ENCODE peak calls at places on chromosomes 11 and 22, in six cellular contexts. T is left lung, N is fibroblast of the aortic adventitia, I is DND-41, A is ovary, F is lower leg skin. H is an unnamed sample.

GRCh38 chr11:59707371-59707770 is 6.3 kb downstream of the OR10V1 start:
- DNase-seq in I (no peak), F (no peak), T (no peak), A (no peak), N (no peak), H (no peak)

GRCh38 chr11:93639548-93639947 is 21.9 kb upstream of the CEP295 start:
- DNase-seq in A (no peak), N (no peak), I (no peak), F (no peak), T (no peak), H (no peak)

GRCh38 chr11:35207471-35208403 is 68.8 kb downstream of the CD44 start:
- DNase-seq in A (no peak), T (no peak), I (no peak), N (peak), F (no peak), H (no peak)

GRCh38 chr22:38139901-38140300 is 29.4 kb upstream of the BAIAP2L2 start:
- DNase-seq in N (no peak), I (no peak), F (no peak), A (no peak), T (no peak), H (no peak)

GRCh38 chr11:17846852-17847453 is 112.4 kb downstream of the KCNC1 start:
- DNase-seq in T (no peak), N (peak), I (no peak), A (no peak), F (no peak), H (no peak)

GRCh38 chr11:120667281-120667680 is 155.7 kb downstream of the GRIK4 start:
- DNase-seq in I (no peak), A (peak), F (no peak), T (no peak), N (no peak), H (peak)

GRCh38 chr11:121497176-121497995 is 44.6 kb upstream of the SORL1-AS1 start:
- DNase-seq in A (no peak), T (no peak), I (no peak), N (no peak), F (no peak), H (no peak)

GRCh38 chr22:20520093-20520511 is 12.7 kb downstream of the MED15 start:
- DNase-seq in A (no peak), N (no peak), I (no peak), F (no peak), T (no peak), H (peak)

GRCh38 chr11:98630736-98631135 is 390.0 kb upstream of the CNTN5 start:
- DNase-seq in I (no peak), F (no peak), A (no peak), T (no peak), N (no peak), H (no peak)

GRCh38 chr11:109697140-109697843 is 275.3 kb downstream of the C11orf87 start:
- DNase-seq in N (peak), I (peak), A (no peak), F (no peak), T (no peak), H (peak)

GRCh38 chr11:2203440-2204259 is 32.0 kb upstream of the TH start:
- DNase-seq in N (no peak), I (no peak), A (no peak), T (no peak), F (no peak), H (no peak)

GRCh38 chr11:12556788-12557384 is 117.3 kb upstream of the TEAD1 start:
- DNase-seq in T (peak), I (no peak), N (peak), A (peak), F (peak), H (no peak)

GRCh38 chr11:121895919-121896318 is 220.1 kb downstream of the BLID start:
- DNase-seq in F (peak), N (peak), I (no peak), A (no peak), T (no peak), H (no peak)

GRCh38 chr22:39515266-39516050 is 4.9 kb upstream of the ATF4 start:
- DNase-seq in N (no peak), T (no peak), F (no peak), A (no peak), I (no peak), H (no peak)

GRCh38 chr22:47400701-47401591 is 638.5 kb downstream of the TBC1D22A start:
- DNase-seq in T (no peak), I (no peak), N (no peak), F (no peak), A (no peak), H (no peak)

GRCh38 chr11:111173221-111173620 is 72.3 kb upstream of the POU2AF2 start:
- DNase-seq in A (no peak), T (no peak), I (no peak), F (no peak), N (peak), H (no peak)

GRCh38 chr11:120337133-120337895 is 1.1 kb downstream of the ARHGEF12 start:
- DNase-seq in N (no peak), F (peak), A (peak), I (no peak), T (peak), H (peak)

GRCh38 chr22:38871360-38872171 is 450 bp downstream of the CBX6 start:
- DNase-seq in T (no peak), I (peak), F (no peak), N (no peak), A (peak), H (peak)

GRCh38 chr11:94400075-94400838 is 962 bp downstream of the GPR83 start:
- DNase-seq in I (no peak), N (no peak), T (no peak), A (no peak), F (no peak), H (no peak)

GRCh38 chr11:64826062-64826461 is 15.7 kb upstream of the MEN1 start:
- DNase-seq in I (no peak), F (no peak), A (no peak), N (no peak), T (no peak), H (no peak)

GRCh38 chr11:35747638-35748037 is 85.1 kb downstream of the TRIM44 start:
- DNase-seq in F (no peak), A (no peak), N (no peak), T (no peak), I (no peak), H (no peak)

GRCh38 chr11:17381156-17381555 is 7.3 kb downstream of the KCNJ11 start:
- DNase-seq in I (no peak), T (no peak), N (no peak), F (no peak), A (no peak), H (no peak)

GRCh38 chr11:120696597-120696996 is 185.0 kb downstream of the GRIK4 start:
- DNase-seq in A (no peak), I (no peak), F (no peak), N (no peak), T (no peak), H (no peak)

GRCh38 chr11:13008625-13009475 is at the start of gene RASSF10:
- DNase-seq in N (no peak), F (peak), T (peak), A (no peak), I (no peak), H (peak)

GRCh38 chr11:100827934-100828661 is 141.0 kb downstream of the ARHGAP42 start:
- DNase-seq in N (peak), I (peak), A (no peak), T (no peak), F (no peak), H (peak)

GRCh38 chr11:133663586-133663985 is 131.3 kb upstream of the OPCML start:
- DNase-seq in I (no peak), N (no peak), A (no peak), T (no peak), F (no peak), H (no peak)

GRCh38 chr11:59680287-59681154 is 11.7 kb upstream of the PATL1 start:
- DNase-seq in F (peak), N (peak), I (peak), A (peak), T (peak), H (peak)

GRCh38 chr11:85874265-85874664 is 19.1 kb downstream of the CCDC83 start:
- DNase-seq in A (no peak), F (no peak), T (no peak), N (no peak), I (no peak), H (no peak)

GRCh38 chr11:84398017-84398626 is 1112.0 kb upstream of the CCDC90B start:
- DNase-seq in T (no peak), I (no peak), N (peak), F (no peak), A (no peak), H (no peak)

GRCh38 chr11:121099885-121100284 is 1.2 kb upstream of the TECTA start:
- DNase-seq in N (no peak), T (no peak), A (no peak), I (no peak), F (no peak), H (no peak)

GRCh38 chr11:337711-338110 is 17.1 kb upstream of the IFITM3 start:
- DNase-seq in A (no peak), F (no peak), N (no peak), T (no peak), I (no peak), H (no peak)

GRCh38 chr11:63846897-63847296 is 8.0 kb downstream of the MARK2 start:
- DNase-seq in A (no peak), T (no peak), N (no peak), F (no peak), I (no peak), H (no peak)

GRCh38 chr22:27723150-27723549 is 78.4 kb downstream of the MN1 start:
- DNase-seq in N (no peak), I (no peak), F (no peak), A (no peak), T (no peak), H (no peak)

GRCh38 chr22:17120711-17121234 is 387 bp downstream of the TMEM121B start:
- DNase-seq in A (no peak), N (no peak), I (peak), T (no peak), F (no peak), H (peak)

GRCh38 chr11:92838655-92839334 is 130.7 kb upstream of the MTNR1B start:
- DNase-seq in A (no peak), N (no peak), T (no peak), I (no peak), F (no peak), H (no peak)

GRCh38 chr11:1674194-1674878 is 22.7 kb upstream of the KRTAP5-6 start:
- DNase-seq in T (no peak), N (no peak), A (no peak), I (no peak), F (no peak), H (no peak)

GRCh38 chr22:46381142-46381541 is 45.6 kb downstream of the TRMU start:
- DNase-seq in T (no peak), A (no peak), N (peak), I (no peak), F (no peak), H (no peak)

GRCh38 chr11:94500181-94500580 is 6.4 kb downstream of the ANKRD49 start:
- DNase-seq in F (no peak), N (no peak), A (no peak), T (no peak), I (no peak), H (no peak)

GRCh38 chr11:72013765-72014711 is 15.3 kb downstream of the IL18BP start:
- DNase-seq in T (no peak), A (no peak), F (no peak), I (no peak), N (peak), H (no peak)

GRCh38 chr11:19938866-19939265 is 221.4 kb downstream of the DBX1 start:
- DNase-seq in A (no peak), N (no peak), T (no peak), I (no peak), F (no peak), H (no peak)
- TF ChIP-seq CTCF in A (no peak), N (no peak), T (no peak), I (no peak), F (no peak), H (no peak)

GRCh38 chr11:14642453-14642852 is 1.2 kb upstream of the PDE3B start:
- DNase-seq in A (no peak), N (no peak), F (no peak), T (no peak), I (no peak), H (no peak)

GRCh38 chr11:14642873-14643696 is 519 bp upstream of the PDE3B start:
- DNase-seq in F (no peak), I (no peak), A (no peak), T (no peak), N (no peak), H (peak)

GRCh38 chr11:14645247-14645912 is 1.8 kb downstream of the PDE3B start:
- DNase-seq in T (no peak), N (peak), F (no peak), A (no peak), I (no peak), H (no peak)

GRCh38 chr11:14644396-14645246 is 1.0 kb downstream of the PDE3B start:
- DNase-seq in F (no peak), N (peak), A (no peak), I (peak), T (peak), H (peak)

GRCh38 chr11:14643697-14644395 is at the start of gene PDE3B:
- DNase-seq in A (peak), N (peak), I (peak), F (peak), T (peak), H (peak)
- TF ChIP-seq CTCF in A (no peak), N (no peak), I (peak), F (no peak), T (no peak), H (no peak)

GRCh38 chr11:126132319-126132718 is 69.7 kb upstream of the CDON start:
- DNase-seq in A (no peak), I (no peak), N (peak), T (peak), F (peak), H (no peak)
- TF ChIP-seq CTCF in A (no peak), I (no peak), N (peak), T (no peak), F (no peak), H (no peak)

DNA sequence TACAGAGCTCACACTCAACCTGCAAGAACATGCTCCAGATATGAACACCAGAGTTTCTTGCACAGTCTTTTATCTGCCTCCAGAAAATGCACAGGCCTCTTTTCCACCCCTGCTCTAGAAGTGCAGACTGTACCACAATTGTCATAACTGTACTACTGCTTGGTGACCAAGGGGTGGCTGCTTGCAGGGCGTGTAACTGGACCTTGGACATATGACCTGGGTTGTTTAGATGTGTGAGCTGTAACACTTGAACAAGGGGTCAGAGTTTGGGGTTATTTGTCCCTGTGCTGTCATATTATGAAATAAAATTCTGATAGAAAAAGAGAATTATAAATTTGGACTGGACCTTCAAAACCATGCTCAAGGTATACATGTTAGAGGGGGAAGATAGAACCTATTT is 1185.5 kb downstream of the FAM181B start:
- DNase-seq in T (no peak), I (no peak), N (no peak), A (no peak), F (no peak), H (no peak)
- TF ChIP-seq CTCF in T (no peak), I (no peak), N (no peak), A (no peak), F (no peak), H (no peak)

DNA sequence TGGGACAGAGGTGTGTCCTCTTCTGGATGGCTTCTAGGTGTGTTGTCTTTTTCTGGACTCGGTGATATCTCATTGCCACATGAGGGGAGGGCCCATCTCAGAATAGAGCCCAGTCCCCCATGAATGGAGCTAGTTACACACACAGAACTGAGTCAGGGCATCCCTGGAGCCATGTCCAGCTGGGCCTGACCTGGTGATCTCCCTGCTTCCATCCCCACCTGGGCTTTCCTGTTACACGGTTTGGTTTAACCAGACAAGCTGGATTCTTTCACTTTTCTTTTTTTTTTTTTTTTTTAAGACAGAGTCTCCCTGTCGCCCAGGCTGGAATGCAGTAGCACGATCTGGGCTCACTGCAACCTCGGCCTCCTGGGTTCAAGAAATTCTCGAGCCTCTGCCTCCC is 6.1 kb upstream of the A4GALT start:
- DNase-seq in N (no peak), F (no peak), I (no peak), A (no peak), T (no peak), H (no peak)
- TF ChIP-seq CTCF in N (no peak), F (no peak), I (no peak), A (no peak), T (no peak), H (no peak)

GRCh38 chr22:26391623-26392022 is 37.4 kb upstream of the ASPHD2 start:
- DNase-seq in N (no peak), A (no peak), T (no peak), I (no peak), F (no peak), H (no peak)

GRCh38 chr22:26389125-26389524 is 39.9 kb upstream of the ASPHD2 start:
- DNase-seq in A (no peak), I (no peak), T (no peak), N (no peak), F (no peak), H (no peak)

GRCh38 chr22:26394787-26395186 is 34.3 kb upstream of the ASPHD2 start:
- DNase-seq in F (no peak), N (no peak), I (no peak), A (no peak), T (no peak), H (no peak)

GRCh38 chr22:26395926-26396325 is 33.1 kb upstream of the ASPHD2 start:
- DNase-seq in A (no peak), F (no peak), N (no peak), T (no peak), I (no peak), H (no peak)

GRCh38 chr22:26393929-26394328 is 35.1 kb upstream of the ASPHD2 start:
- DNase-seq in N (no peak), A (no peak), T (no peak), I (no peak), F (no peak), H (no peak)
- TF ChIP-seq CTCF in N (peak), A (no peak), T (no peak), I (peak), F (no peak), H (peak)

GRCh38 chr11:78541537-78541936 is 33.1 kb downstream of the NARS2 start:
- DNase-seq in F (no peak), N (no peak), I (no peak), T (no peak), A (no peak), H (no peak)
- TF ChIP-seq CTCF in F (no peak), N (no peak), I (no peak), T (no peak), A (no peak), H (no peak)

GRCh38 chr22:36775589-36775965 is 342 bp downstream of the IFT27 start:
- DNase-seq in I (peak), A (peak), F (no peak), T (peak), N (peak), H (peak)

GRCh38 chr22:36772451-36772850 is 3.5 kb downstream of the IFT27 start:
- DNase-seq in N (no peak), T (no peak), F (no peak), A (no peak), I (no peak), H (no peak)

GRCh38 chr22:36775966-36776669 is at the start of gene IFT27:
- DNase-seq in I (peak), N (peak), F (peak), A (peak), T (peak), H (peak)

GRCh38 chr22:36771376-36772063 is 4.4 kb downstream of the IFT27 start:
- DNase-seq in I (no peak), F (no peak), A (no peak), T (peak), N (no peak), H (no peak)

DNA sequence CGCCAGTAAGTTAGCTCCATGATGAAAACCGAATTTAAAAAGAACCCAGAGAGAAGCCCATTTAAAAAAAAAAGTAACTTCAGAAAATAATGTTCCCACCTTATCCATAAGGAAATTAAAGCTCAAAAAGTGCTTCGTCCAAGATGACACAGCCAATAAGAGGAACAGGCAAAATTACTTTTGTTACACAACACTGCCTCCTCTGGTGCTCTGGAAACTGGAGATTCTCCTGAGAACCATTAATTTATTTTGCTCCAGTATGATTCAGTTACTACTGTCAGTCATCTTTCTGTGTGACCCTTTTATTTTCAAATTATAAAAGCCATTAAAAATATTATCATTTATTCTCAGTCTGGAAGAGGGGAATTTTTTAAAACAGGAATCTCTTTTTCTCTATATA is 2.0 kb downstream of the IFT27 start:
- DNase-seq in N (peak), T (no peak), I (peak), A (no peak), F (no peak), H (no peak)
- TF ChIP-seq CTCF in N (peak), T (no peak), I (peak), A (no peak), F (no peak), H (peak)

DNA sequence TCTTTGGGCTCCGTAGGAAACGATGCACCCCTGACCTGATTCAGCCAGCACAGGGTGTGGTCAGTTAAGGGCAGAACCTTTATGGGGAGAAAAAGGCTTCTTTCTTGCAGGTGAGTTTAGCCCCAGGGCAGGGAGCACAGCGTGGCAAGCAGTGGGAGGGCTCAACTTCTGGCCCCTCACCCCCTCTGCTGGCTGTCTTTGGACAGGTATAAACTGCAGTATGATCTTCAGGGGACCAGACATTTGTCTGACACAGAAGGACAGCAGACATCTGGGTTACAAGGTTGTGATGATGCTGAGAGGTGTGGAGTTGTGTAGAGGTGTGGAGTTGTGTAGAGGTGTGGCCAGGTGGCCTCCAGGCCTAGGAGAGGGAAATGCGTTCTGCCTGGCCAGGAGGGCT is 324.0 kb upstream of the PLET1 start:
- DNase-seq in A (no peak), N (no peak), T (no peak), F (no peak), I (peak), H (peak)
- TF ChIP-seq CTCF in A (no peak), N (no peak), T (no peak), F (no peak), I (peak), H (no peak)

DNA sequence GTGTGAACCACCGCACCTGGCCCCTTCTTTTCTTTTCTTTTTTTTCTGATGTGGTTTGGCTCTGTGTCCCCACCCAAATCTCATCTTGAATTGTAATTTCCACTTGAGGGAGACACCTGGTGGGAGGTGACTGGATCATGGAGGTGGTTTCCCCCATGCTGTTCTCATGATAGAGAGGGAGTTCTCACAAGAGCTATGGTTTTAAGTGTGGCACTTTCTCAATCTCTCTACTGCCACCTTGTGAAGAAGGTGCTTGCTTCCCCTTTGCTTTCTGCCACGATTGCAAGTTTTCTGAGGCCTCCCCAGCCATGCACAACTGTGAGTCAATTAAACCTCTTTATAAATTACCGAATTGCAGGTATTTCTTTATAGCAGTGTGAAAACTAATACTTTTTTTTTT is 4.9 kb upstream of the TCN2 start:
- DNase-seq in I (no peak), N (peak), A (no peak), F (no peak), T (no peak), H (peak)
- TF ChIP-seq CTCF in I (peak), N (peak), A (no peak), F (no peak), T (no peak), H (peak)

H was measured in activated CD8-positive, alpha-beta T cell treated with anti-CD3 and anti-CD28 coated beads for 36 hours.